ENCODE peak calls at places on chromosomes 11 and 22, in four cellular contexts. H, U, T and N are unnamed samples.

GRCh38 chr11:86043765-86044534 is 24.9 kb downstream of the PICALM start:
- DNase-seq in H (no peak), U (peak; percentile 94), T (no peak), N (no peak)

GRCh38 chr11:111878385-111878765 is 590 bp downstream of the FDXACB1 start:
- DNase-seq in H (no peak), U (peak; percentile 4), T (peak; percentile 43), N (no peak)

GRCh38 chr11:45658292-45658991 is 7.0 kb downstream of the CHST1 start:
- DNase-seq in H (peak; percentile 34), U (peak; percentile 27), T (peak; percentile 80), N (no peak)

GRCh38 chr11:14411818-14412217 is 52.8 kb upstream of the RRAS2 start:
- DNase-seq in H (no peak), U (no peak), T (peak; percentile 84), N (no peak)

GRCh38 chr11:65847746-65848145 is 10.2 kb downstream of the CFL1 start:
- DNase-seq in H (no peak), U (no peak), T (no peak), N (no peak)

GRCh38 chr11:8671242-8671641 is 11.2 kb downstream of the TRIM66 start:
- DNase-seq in H (no peak), U (no peak), T (peak; percentile 95), N (no peak)

GRCh38 chr11:85643255-85643654 is 4.5 kb upstream of the TMEM126A start:
- DNase-seq in H (peak; percentile 38), U (no peak), T (peak; percentile 76), N (no peak)

GRCh38 chr11:31958086-31958735 is 132.7 kb upstream of the RCN1 start:
- DNase-seq in H (peak; percentile 60), U (peak; percentile 19), T (peak; percentile 66), N (no peak)

GRCh38 chr22:42662114-42663021 is 13.2 kb upstream of the CYB5R3 start:
- DNase-seq in H (peak; percentile 90), U (no peak), T (peak; percentile 75), N (peak; percentile 79)

GRCh38 chr22:25409240-25409639 is 155.2 kb upstream of the GRK3 start:
- DNase-seq in H (no peak), U (no peak), T (no peak), N (no peak)

GRCh38 chr11:35289821-35290220 is 129.5 kb downstream of the SLC1A2 start:
- DNase-seq in H (no peak), U (peak; percentile 29), T (peak; percentile 72), N (no peak)

GRCh38 chr11:69636512-69636866 is 4.5 kb upstream of the CCND1 start:
- DNase-seq in H (peak; percentile 62), U (peak; percentile 90), T (peak; percentile 93), N (no peak)

GRCh38 chr11:88275636-88276035 is 61.9 kb downstream of the CTSC start:
- DNase-seq in H (no peak), U (no peak), T (no peak), N (no peak)

GRCh38 chr11:6656936-6657335 is 1.3 kb upstream of the DCHS1 start:
- DNase-seq in H (no peak), U (no peak), T (no peak), N (no peak)